ENCODE peak calls at places on chromosomes 7 and 10, in nine cellular contexts. V is fibroblast of pulmonary artery; Y is GM20000; I is HFF-Myc; Q is dorsolateral prefrontal cortex; A is ovary; W is CD4-positive, alpha-beta T cell; B is IMR-90; H is psoas muscle. G is an unnamed sample.

GRCh38 chr10:35294506-35294905 is 41.8 kb upstream of the CCNY start:
- DNase-seq in I (no peak), B (no peak), H (no peak), Q (no peak), Y (no peak), A (no peak), W (no peak), V (no peak), G (no peak)

GRCh38 chr10:11685787-11686218 is 56.4 kb upstream of the ECHDC3 start:
- DNase-seq in W (peak), Y (peak), A (peak), Q (no peak), B (peak), I (no peak), H (peak), V (peak), G (peak)

GRCh38 chr7:84302949-84303348 is 108.4 kb upstream of the SEMA3A start:
- DNase-seq in W (no peak), Y (no peak), B (no peak), A (no peak), I (no peak), Q (no peak), H (no peak), V (no peak), G (no peak)

GRCh38 chr7:80749270-80749669 is 110.8 kb downstream of the CD36 start:
- DNase-seq in H (no peak), W (no peak), Q (no peak), B (no peak), I (no peak), A (no peak), V (no peak), Y (no peak), G (no peak)

GRCh38 chr7:31082017-31082416 is 29.9 kb downstream of the ADCYAP1R1 start:
- DNase-seq in A (no peak), Q (no peak), Y (no peak), H (peak), W (no peak), V (no peak), I (no peak), B (no peak), G (no peak)

GRCh38 chr7:131294553-131294952 is 33.1 kb upstream of the MKLN1 start:
- DNase-seq in Y (no peak), A (no peak), H (no peak), Q (no peak), V (no peak), B (no peak), I (no peak), W (no peak), G (no peak)

GRCh38 chr10:16965740-16966447 is 148.7 kb upstream of the RSU1 start:
- DNase-seq in I (peak), V (peak), H (no peak), A (no peak), Y (no peak), Q (no peak), W (no peak), B (peak), G (no peak)

GRCh38 chr10:32295027-32295426 is 51.9 kb downstream of the EPC1 start:
- DNase-seq in W (no peak), Q (no peak), B (no peak), I (no peak), V (no peak), A (no peak), Y (no peak), H (no peak), G (no peak)

DNA sequence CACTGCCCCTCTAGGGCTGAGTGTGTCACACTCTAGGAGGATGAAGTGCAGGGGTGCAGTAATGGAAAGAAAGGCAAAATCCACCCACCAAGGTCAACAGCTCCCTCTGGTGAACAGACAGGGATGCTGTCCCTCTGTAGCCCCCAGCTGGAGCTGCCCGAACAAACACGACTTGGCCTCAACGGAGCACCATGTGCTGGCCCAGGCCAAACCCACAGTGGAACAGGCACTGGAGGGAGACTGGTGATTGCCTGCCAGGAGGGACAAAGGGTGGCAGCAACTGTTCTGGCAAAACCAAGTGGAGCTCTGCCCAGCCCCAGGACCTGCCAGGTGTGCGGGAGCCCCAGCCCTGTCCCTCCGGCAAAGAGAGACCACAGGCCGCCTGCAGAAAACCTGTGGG is 20.7 kb downstream of the PDIA4 start:
- DNase-seq in W (no peak), V (no peak), Q (no peak), Y (no peak), B (no peak), A (no peak), I (no peak), H (no peak), G (no peak)
- TF ChIP-seq CTCF in W (peak), V (peak), Q (no peak), Y (no peak), B (no peak), A (no peak), I (peak), H (no peak), G (no peak)

DNA sequence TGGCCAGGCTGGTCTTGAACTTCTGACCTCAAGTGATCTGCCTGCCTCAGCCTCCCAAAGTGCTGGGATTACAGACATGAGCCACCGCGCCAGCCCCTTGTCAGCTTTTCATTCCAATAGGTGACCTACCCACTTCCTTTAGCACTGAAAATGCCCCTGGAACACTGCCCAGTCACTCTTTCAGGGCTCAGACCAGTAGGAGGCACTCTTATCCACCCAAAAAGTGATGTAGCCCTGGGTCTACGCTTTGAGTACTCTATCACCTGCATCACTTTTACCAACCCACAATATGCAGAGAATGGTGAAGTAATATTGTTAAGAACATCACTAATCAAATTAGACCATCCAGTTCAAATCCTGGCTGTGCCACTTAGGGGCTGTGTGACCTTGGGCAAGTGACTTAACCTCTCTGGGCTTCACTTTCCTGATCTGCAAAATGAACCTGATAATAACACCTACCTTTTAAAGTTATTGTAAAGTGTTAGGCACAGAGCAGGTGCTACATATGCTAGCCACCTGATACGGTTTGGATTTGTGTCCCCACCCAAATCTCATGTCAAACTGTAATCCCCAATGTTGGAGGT is 5.2 kb downstream of the CALN1 start:
- DNase-seq in A (no peak), W (no peak), H (no peak), Q (no peak), Y (no peak), V (no peak), I (no peak), B (no peak), G (no peak)
- TF ChIP-seq CTCF in A (no peak), W (no peak), H (no peak), Q (no peak), Y (no peak), V (no peak), I (no peak), B (no peak), G (no peak)

GRCh38 chr7:14424675-14425074 is 435.2 kb upstream of the ETV1 start:
- DNase-seq in Y (no peak), I (no peak), B (no peak), H (no peak), Q (no peak), A (no peak), V (no peak), W (no peak), G (no peak)
- TF ChIP-seq CTCF in Y (no peak), I (no peak), B (no peak), H (no peak), Q (no peak), A (no peak), V (no peak), W (no peak), G (no peak)

DNA sequence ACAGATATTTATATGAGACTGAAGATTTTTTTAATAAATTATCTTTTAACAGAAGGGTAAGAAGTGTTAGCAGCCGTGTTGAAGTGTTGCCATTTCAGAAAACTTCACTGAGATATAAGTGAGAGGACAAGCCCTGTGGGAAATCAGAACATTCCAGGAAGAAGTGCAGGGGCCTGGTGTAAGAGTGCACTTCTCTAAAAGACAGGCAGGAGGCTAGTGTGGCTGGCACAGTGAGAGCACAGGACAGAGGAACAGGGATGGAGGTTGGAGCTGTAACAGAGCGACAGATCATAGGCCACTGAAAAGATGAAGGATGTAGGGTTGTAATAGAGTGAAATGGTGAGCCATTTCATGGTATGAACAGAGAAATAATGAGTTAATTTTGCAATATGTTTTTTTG is 608.9 kb downstream of the SORCS1 start:
- DNase-seq in W (no peak), B (peak), H (no peak), Y (no peak), A (no peak), V (no peak), Q (no peak), I (no peak), G (no peak)
- TF ChIP-seq CTCF in W (no peak), B (no peak), H (no peak), Y (no peak), A (no peak), V (peak), Q (no peak), I (no peak), G (no peak)

GRCh38 chr7:158323741-158324396 is 263.8 kb downstream of the PTPRN2 start:
- DNase-seq in I (no peak), Y (no peak), B (no peak), H (no peak), A (no peak), W (no peak), Q (no peak), V (no peak), G (no peak)

GRCh38 chr7:158327012-158327411 is 260.6 kb downstream of the PTPRN2 start:
- DNase-seq in V (no peak), A (no peak), Y (no peak), B (no peak), Q (no peak), I (no peak), H (no peak), W (no peak), G (no peak)

GRCh38 chr7:158324397-158325360 is 262.9 kb downstream of the PTPRN2 start:
- DNase-seq in I (no peak), H (no peak), Y (no peak), B (no peak), A (no peak), Q (no peak), V (no peak), W (no peak), G (no peak)

GRCh38 chr7:158327571-158328180 is 259.9 kb downstream of the PTPRN2 start:
- DNase-seq in H (no peak), Y (no peak), V (no peak), I (no peak), A (no peak), W (no peak), B (no peak), Q (no peak), G (no peak)

GRCh38 chr7:158325530-158326381 is 261.9 kb downstream of the PTPRN2 start:
- DNase-seq in H (no peak), Q (peak), V (no peak), W (no peak), I (no peak), A (no peak), B (no peak), Y (no peak), G (no peak)
- TF ChIP-seq CTCF in H (peak), Q (peak), V (no peak), W (no peak), I (no peak), A (no peak), B (no peak), Y (no peak), G (no peak)

GRCh38 chr7:14207154-14207553 is 217.7 kb upstream of the ETV1 start:
- DNase-seq in Q (no peak), V (peak), Y (no peak), B (no peak), I (no peak), A (no peak), W (no peak), H (no peak), G (no peak)
- TF ChIP-seq CTCF in Q (no peak), V (no peak), Y (no peak), B (no peak), I (no peak), A (no peak), W (no peak), H (no peak), G (no peak)